ENCODE peak calls at places on chromosomes 4 and X, in nine cellular contexts. R is MCF 10A; L is activated CD4-positive, alpha-beta T cell treated with anti-CD3 and anti-CD28 coated beads, Interleukin-2, amount 10 ng/mL, durations not matched to agents 7 days and 5 days; E is DMS153; M is immature natural killer cell; T is heart left ventricle; W is SK-N-SH; D is AG08396; G is posterior cingulate gyrus. X is an unnamed sample.

GRCh38 chr4:88958080-88958479 is 98.9 kb downstream of the FAM13A start:
- DNase-seq in R (peak; percentile 8), L (no peak), E (no peak), M (no peak), T (no peak), W (no peak), D (no peak), G (no peak), X (no peak)

GRCh38 chr4:139131209-139131870 is 45.7 kb downstream of the ELF2 start:
- DNase-seq in R (no peak), L (no peak), E (no peak), M (no peak), T (no peak), W (no peak), D (no peak), G (no peak), X (no peak)

GRCh38 chrX:107710617-107711391 is 64.8 kb downstream of the TSC22D3 start:
- DNase-seq in R (peak; percentile 86), L (peak; percentile 83), E (no peak), M (peak; percentile 90), T (no peak), W (no peak), D (peak; percentile 74), G (no peak), X (peak; percentile 54)

GRCh38 chr4:39721788-39722187 is 23.9 kb downstream of the UBE2K start:
- DNase-seq in R (no peak), L (no peak), E (no peak), M (no peak), T (no peak), W (no peak), D (no peak), G (no peak), X (no peak)

GRCh38 chrX:29090811-29091210 is 503.6 kb downstream of the IL1RAPL1 start:
- DNase-seq in R (peak; percentile 39), L (no peak), E (no peak), M (no peak), T (no peak), W (no peak), D (no peak), G (no peak), X (peak; percentile 23)

GRCh38 chr4:8653326-8654000 is 60.9 kb downstream of the CPZ start:
- DNase-seq in R (no peak), L (no peak), E (no peak), M (no peak), T (no peak), W (no peak), D (no peak), G (no peak), X (no peak)

GRCh38 chr4:6480532-6481088 is 8.2 kb upstream of the PPP2R2C start:
- DNase-seq in R (no peak), L (no peak), E (no peak), M (no peak), T (no peak), W (no peak), D (no peak), G (no peak), X (peak; percentile 66)

GRCh38 chr4:7134737-7135388 is 57.5 kb upstream of the SORCS2 start:
- DNase-seq in R (peak; percentile 39), L (no peak), E (no peak), M (no peak), T (peak; percentile 64), W (no peak), D (peak; percentile 91), G (no peak), X (peak; percentile 71)

GRCh38 chr4:85938062-85938461 is 421.8 kb downstream of the MAPK10 start:
- DNase-seq in R (no peak), L (no peak), E (no peak), M (no peak), T (no peak), W (no peak), D (no peak), G (no peak), X (no peak)

GRCh38 chr4:90127223-90127705 is at the start of gene CCSER1:
- DNase-seq in R (peak; percentile 47), L (peak; percentile 31), E (peak; percentile 74), M (peak; percentile 28), T (peak; percentile 87), W (peak; percentile 90), D (no peak), G (peak; percentile 63), X (no peak)

GRCh38 chr4:3784469-3785291 is 18.5 kb downstream of the ADRA2C start:
- DNase-seq in R (no peak), L (no peak), E (no peak), M (no peak), T (peak; percentile 36), W (no peak), D (no peak), G (no peak), X (no peak)

GRCh38 chr4:15690020-15690809 is 8.6 kb downstream of the FAM200B start:
- DNase-seq in R (peak; percentile 70), L (no peak), E (no peak), M (no peak), T (no peak), W (no peak), D (peak; percentile 65), G (no peak), X (peak; percentile 95)

GRCh38 chr4:128525387-128525786 is 237.8 kb upstream of the PGRMC2 start:
- DNase-seq in R (peak; percentile 30), L (no peak), E (no peak), M (no peak), T (no peak), W (no peak), D (no peak), G (no peak), X (no peak)

GRCh38 chr4:175346381-175346780 is 428.2 kb downstream of the ADAM29 start:
- DNase-seq in R (peak; percentile 5), L (no peak), E (no peak), M (no peak), T (no peak), W (no peak), D (no peak), G (no peak), X (peak; percentile 5)

GRCh38 chr4:154618708-154619315 is 6.4 kb upstream of the FGG start:
- DNase-seq in R (peak; percentile 77), L (peak; percentile 78), E (no peak), M (peak; percentile 22), T (no peak), W (peak; percentile 39), D (peak; percentile 45), G (peak; percentile 47), X (peak; percentile 25)

GRCh38 chr4:89254847-89255246 is 52.8 kb downstream of the GPRIN3 start:
- DNase-seq in R (peak; percentile 62), L (peak; percentile 39), E (no peak), M (peak; percentile 62), T (no peak), W (peak; percentile 36), D (peak; percentile 50), G (no peak), X (peak; percentile 36)